ENCODE peak calls at places on chromosomes 2 and 18, in six cellular contexts. W is prostate gland, P is tibial nerve, Z is A549, N is transverse colon, M is esophagus squamous epithelium. V is an unnamed sample.

GRCh38 chr18:6022840-6023239 is 127.5 kb upstream of the TMEM200C start:
- DNase-seq in W (no peak), P (no peak), Z (no peak), N (no peak), M (no peak), V (no peak)

GRCh38 chr2:69817739-69818494 is 11.5 kb upstream of the GMCL1 start:
- DNase-seq in W (no peak), P (no peak), Z (no peak), N (no peak), M (no peak), V (no peak)

GRCh38 chr2:144650886-144651285 is 131.0 kb upstream of the ZEB2 start:
- DNase-seq in W (no peak), P (no peak), Z (no peak), N (no peak), M (no peak), V (no peak)

GRCh38 chr18:79068299-79068945 is 772 bp upstream of the ATP9B start:
- DNase-seq in W (no peak), P (peak), Z (no peak), N (no peak), M (no peak), V (no peak)

GRCh38 chr2:153106802-153107477 is 371.6 kb downstream of the RPRM start:
- DNase-seq in W (no peak), P (no peak), Z (no peak), N (no peak), M (no peak), V (no peak)

GRCh38 chr2:61016392-61017002 is 1.0 kb upstream of the PEX13 start:
- DNase-seq in W (peak), P (no peak), Z (no peak), N (no peak), M (no peak), V (no peak)

GRCh38 chr2:237507478-237507877 is 20.4 kb downstream of the MLPH start:
- DNase-seq in W (no peak), P (no peak), Z (no peak), N (no peak), M (no peak), V (no peak)

GRCh38 chr2:118970396-118971135 is 28.6 kb downstream of the MARCO start:
- DNase-seq in W (no peak), P (no peak), Z (no peak), N (no peak), M (no peak), V (no peak)

GRCh38 chr2:160427629-160428424 is 65.8 kb downstream of the RBMS1 start:
- DNase-seq in W (no peak), P (no peak), Z (no peak), N (peak), M (no peak), V (no peak)

GRCh38 chr2:86520153-86520552 is 43.1 kb downstream of the CHMP3 start:
- DNase-seq in W (no peak), P (no peak), Z (no peak), N (no peak), M (no peak), V (no peak)

GRCh38 chr2:240586919-240587800 is 626 bp downstream of the CAPN10 start:
- DNase-seq in W (no peak), P (no peak), Z (no peak), N (peak), M (no peak), V (peak)
- TF ChIP-seq POLR2A in W (no peak), P (no peak), Z (no peak), N (no peak), M (no peak), V (no peak)

DNA sequence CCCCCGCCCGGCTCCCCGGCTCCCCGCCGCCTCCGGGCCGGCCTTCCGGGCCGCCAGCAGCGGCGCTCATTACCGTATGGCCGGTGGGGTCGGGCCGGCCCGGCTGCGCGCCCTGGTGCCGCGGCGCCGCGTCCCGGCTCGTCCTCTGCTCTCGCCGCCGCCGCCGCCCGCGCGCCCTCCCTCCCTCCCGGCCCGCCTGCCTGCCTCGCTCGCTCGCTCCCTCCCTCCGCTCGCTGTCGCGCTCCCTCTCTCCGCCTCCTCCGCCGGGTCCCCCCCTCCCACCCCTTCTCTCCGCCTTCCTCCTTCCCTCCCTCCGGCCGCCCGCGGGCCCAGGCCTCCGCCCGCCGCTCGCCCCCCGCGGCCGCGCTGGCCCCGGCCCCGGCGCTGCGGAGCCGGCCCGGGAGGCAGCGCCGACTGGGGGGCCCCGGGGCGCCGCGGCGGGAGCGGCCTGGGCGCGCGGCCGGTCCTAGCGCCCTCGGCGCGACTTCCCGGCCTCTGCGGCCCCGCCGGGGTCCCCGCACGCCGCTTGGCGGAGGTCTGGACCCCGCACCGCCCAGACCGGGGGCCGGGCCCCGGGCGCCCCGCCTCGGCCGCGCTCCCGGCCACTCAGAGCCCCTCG is at the start of gene DNMT3A:
- DNase-seq in W (peak), P (peak), Z (no peak), N (peak), M (no peak), V (peak)
- TF ChIP-seq POLR2A in W (no peak), P (no peak), Z (peak), N (no peak), M (no peak), V (no peak)

DNA sequence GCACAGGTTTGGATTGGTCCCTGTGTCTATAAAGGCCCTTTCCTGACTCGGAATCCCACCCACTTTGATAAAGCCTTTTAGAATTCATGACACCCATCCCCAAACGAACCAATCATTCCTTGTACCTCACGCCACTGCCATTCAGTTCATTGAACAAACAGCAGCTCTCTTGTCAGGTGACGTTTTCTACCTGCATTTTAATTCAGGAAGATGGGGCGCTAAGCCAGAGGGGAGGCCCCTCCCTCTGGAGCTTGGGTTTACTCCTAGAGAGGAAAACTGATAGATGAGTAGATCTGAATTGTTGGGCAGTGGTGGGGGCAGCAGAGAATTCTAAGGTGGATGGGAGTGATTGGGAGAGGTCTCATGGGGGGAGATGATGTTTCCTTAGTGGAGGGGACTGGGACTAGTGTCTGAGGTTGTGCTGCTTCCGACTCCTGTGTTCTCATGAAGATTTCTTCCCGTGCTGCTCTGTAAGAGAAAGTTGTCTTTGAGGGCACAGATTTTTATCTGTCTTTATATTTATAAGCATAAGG is 9.6 kb downstream of the RRM2 start:
- DNase-seq in W (no peak), P (no peak), Z (no peak), N (no peak), M (no peak), V (no peak)
- TF ChIP-seq POLR2A in W (no peak), P (no peak), Z (no peak), N (no peak), M (no peak), V (no peak)

DNA sequence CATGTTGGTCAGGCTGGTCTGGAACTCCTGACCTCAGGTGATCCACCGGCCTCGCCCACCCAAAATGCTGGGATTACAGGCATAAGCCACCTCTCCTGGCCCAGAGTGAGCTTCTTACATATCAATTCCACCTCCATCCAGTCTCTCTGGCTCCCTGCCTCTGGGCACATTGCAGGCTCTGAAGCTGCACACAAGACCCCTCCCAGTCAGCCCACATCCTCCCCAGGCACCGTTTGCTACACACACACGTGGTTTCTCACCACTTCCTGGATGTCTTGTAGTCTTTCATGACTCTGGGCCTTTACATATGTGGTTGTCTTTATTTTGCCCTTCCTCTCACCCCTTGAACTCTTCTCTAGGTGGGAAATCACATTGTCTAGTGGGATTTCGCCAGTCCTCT is 64.0 kb upstream of the CABLES1 start:
- DNase-seq in W (peak), P (no peak), Z (no peak), N (peak), M (peak), V (no peak)
- TF ChIP-seq POLR2A in W (no peak), P (no peak), Z (no peak), N (no peak), M (no peak), V (no peak)

GRCh38 chr2:88751770-88752169 is 60.3 kb downstream of the RPIA start:
- DNase-seq in W (no peak), P (no peak), Z (no peak), N (no peak), M (no peak), V (no peak)

GRCh38 chr2:88753833-88754584 is 62.5 kb downstream of the RPIA start:
- DNase-seq in W (no peak), P (no peak), Z (no peak), N (no peak), M (no peak), V (no peak)

GRCh38 chr2:88755836-88756235 is 64.4 kb downstream of the RPIA start:
- DNase-seq in W (no peak), P (no peak), Z (no peak), N (no peak), M (no peak), V (no peak)

GRCh38 chr2:88757025-88757424 is 65.6 kb downstream of the RPIA start:
- DNase-seq in W (no peak), P (no peak), Z (no peak), N (no peak), M (no peak), V (no peak)

DNA sequence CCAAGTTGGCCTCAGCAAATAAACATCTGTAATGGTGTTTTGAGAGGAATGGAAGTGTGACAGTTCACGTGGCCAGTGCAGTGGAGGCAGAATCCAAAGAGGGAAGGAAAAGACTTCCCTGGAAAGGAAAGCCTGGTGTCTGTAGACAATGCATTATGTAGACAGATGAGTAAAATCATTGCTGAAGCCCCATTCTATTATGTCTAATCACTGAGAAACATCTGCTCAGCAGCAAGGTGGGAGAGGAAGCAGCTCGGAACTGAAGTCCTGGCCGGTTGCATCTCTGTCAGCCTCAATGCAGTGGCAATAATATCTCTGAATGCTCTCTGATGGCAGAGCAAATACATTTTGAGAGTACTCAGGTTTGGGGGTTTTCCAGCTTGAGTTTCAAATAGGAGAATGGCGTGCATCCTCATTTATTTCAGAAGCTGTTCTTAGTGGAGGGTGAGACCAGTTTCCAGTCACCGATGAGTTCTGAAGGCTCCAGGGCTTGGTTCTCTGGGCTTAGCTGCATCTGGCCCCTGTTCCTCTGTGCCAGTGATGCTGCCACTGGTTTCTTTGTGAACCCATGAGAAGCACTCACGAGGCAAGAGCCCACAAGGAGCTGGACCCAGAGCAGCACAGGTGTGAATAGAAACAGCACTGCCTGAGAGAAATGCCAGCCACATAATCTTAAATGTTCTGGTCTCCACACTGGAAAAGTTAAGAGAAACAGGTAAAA is 63.3 kb downstream of the RPIA start:
- DNase-seq in W (no peak), P (no peak), Z (no peak), N (no peak), M (no peak), V (no peak)
- TF ChIP-seq POLR2A in W (no peak), P (no peak), Z (no peak), N (no peak), M (no peak), V (no peak)

DNA sequence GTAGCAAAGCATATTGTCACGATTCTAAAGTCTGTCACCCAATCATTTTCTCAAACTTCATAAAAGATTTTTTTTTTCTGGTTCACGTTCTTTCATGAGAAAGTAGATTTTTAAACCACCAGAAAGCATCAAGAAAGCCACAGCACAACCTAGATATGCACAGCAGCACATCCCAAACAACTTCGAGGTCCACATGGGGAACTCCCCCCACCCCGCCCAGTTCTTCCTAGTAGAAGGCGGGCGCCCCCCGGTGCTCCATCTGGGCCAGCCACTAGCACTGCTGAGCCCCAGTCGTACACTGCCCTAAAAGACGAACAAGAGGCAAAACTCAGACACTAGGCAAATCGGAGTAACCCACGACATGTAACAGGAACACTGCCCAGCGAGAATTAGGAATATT is 15.5 kb downstream of the HDLBP start:
- DNase-seq in W (no peak), P (no peak), Z (no peak), N (no peak), M (no peak), V (no peak)
- TF ChIP-seq POLR2A in W (no peak), P (no peak), Z (no peak), N (no peak), M (no peak), V (no peak)

GRCh38 chr18:22734812-22735627 is 198.1 kb upstream of the RBBP8 start:
- DNase-seq in W (no peak), P (no peak), Z (no peak), N (no peak), M (no peak), V (no peak)
- TF ChIP-seq POLR2A in W (no peak), P (no peak), Z (no peak), N (no peak), M (no peak), V (no peak)